ENCODE peak calls at places on chromosomes 11 and 22, in five cellular contexts. G is colonic mucosa, Y is right lobe of liver, C is ascending aorta, L is cardiac muscle cell. Q is an unnamed sample.
A peak's percentile ranks its signal among the peaks of the same experiment; 100 is the strongest.

GRCh38 chr11:11076879-11077278 is 219.0 kb upstream of the ZBED5 start:
- DNase-seq in C (no peak), L (peak; percentile 32), G (no peak), Y (no peak), Q (no peak)

GRCh38 chr11:128903248-128904041 is 12.3 kb downstream of the KCNJ5 start:
- DNase-seq in L (no peak), C (no peak), Y (peak; percentile 47), G (no peak), Q (no peak)

GRCh38 chr22:50262460-50262911 is 1.0 kb upstream of the MAPK12 start:
- DNase-seq in Y (no peak), G (no peak), C (no peak), L (no peak), Q (no peak)

GRCh38 chr11:46894506-46894905 is 23.8 kb downstream of the LRP4 start:
- DNase-seq in Y (no peak), G (no peak), C (no peak), L (no peak), Q (no peak)

GRCh38 chr11:18699848-18700261 is 1.3 kb downstream of the TMEM86A start:
- DNase-seq in Y (no peak), L (no peak), G (no peak), C (no peak), Q (peak; percentile 42)

GRCh38 chr22:37229805-37230672 is 14.0 kb downstream of the RAC2 start:
- DNase-seq in G (peak; percentile 58), L (no peak), C (peak; percentile 40), Y (peak; percentile 59), Q (no peak)

GRCh38 chr11:72223615-72224586 is 666 bp upstream of the INPPL1 start:
- DNase-seq in C (no peak), Y (peak; percentile 79), L (peak; percentile 84), G (peak; percentile 80), Q (peak; percentile 73)

GRCh38 chr11:122159173-122159701 is 43.2 kb upstream of the BLID start:
- DNase-seq in G (no peak), Y (no peak), C (no peak), L (peak; percentile 1), Q (no peak)

GRCh38 chr11:46808804-46809431 is 37.2 kb downstream of the CKAP5 start:
- DNase-seq in G (no peak), C (no peak), L (no peak), Y (no peak), Q (no peak)

GRCh38 chr11:69413015-69413801 is 68.3 kb upstream of the LINC01488 start:
- DNase-seq in Y (no peak), C (no peak), L (no peak), G (no peak), Q (no peak)

GRCh38 chr11:17439316-17439782 is 37.3 kb downstream of the ABCC8 start:
- DNase-seq in G (no peak), L (no peak), C (no peak), Y (no peak), Q (no peak)

GRCh38 chr11:76604652-76605241 is 65.8 kb downstream of the LRRC32 start:
- DNase-seq in Y (peak; percentile 68), G (peak; percentile 63), L (no peak), C (no peak), Q (no peak)

GRCh38 chr22:22877523-22878210 is 9.9 kb upstream of the IGLL5 start:
- DNase-seq in L (no peak), Y (peak; percentile 71), G (peak; percentile 68), C (no peak), Q (no peak)

GRCh38 chr11:128365044-128365443 is 222.3 kb downstream of the ETS1 start:
- DNase-seq in Y (no peak), G (no peak), C (no peak), L (peak; percentile 78), Q (no peak)

GRCh38 chr11:76610871-76611475 is 59.6 kb downstream of the LRRC32 start:
- DNase-seq in C (no peak), L (peak; percentile 94), Y (no peak), G (peak; percentile 15), Q (no peak)

GRCh38 chr22:33051960-33052839 is 6.0 kb downstream of the SYN3 start:
- DNase-seq in C (no peak), Y (no peak), L (peak; percentile 39), G (no peak), Q (no peak)

GRCh38 chr22:39244496-39245129 is at the start of gene PDGFB:
- DNase-seq in Y (no peak), L (peak; percentile 60), G (peak; percentile 42), C (no peak), Q (no peak)

GRCh38 chr11:72605958-72606357 is 68.3 kb downstream of the PDE2A start:
- DNase-seq in L (no peak), Y (no peak), C (no peak), G (no peak), Q (no peak)

GRCh38 chr11:96162816-96163499 is 180.0 kb downstream of the MAML2 start:
- DNase-seq in C (no peak), Y (no peak), G (no peak), L (no peak), Q (no peak)

GRCh38 chr11:108865411-108865810 is 200.5 kb downstream of the DDX10 start:
- DNase-seq in C (no peak), L (no peak), Y (no peak), G (no peak), Q (no peak)

GRCh38 chr22:36753120-36753802 is 22.7 kb downstream of the IFT27 start:
- DNase-seq in G (peak; percentile 27), Y (no peak), C (no peak), L (peak; percentile 59), Q (no peak)

GRCh38 chr11:99632969-99633368 is 612.2 kb downstream of the CNTN5 start:
- DNase-seq in Y (no peak), L (no peak), G (no peak), C (no peak), Q (no peak)

GRCh38 chr11:119093951-119094815 is 7.5 kb downstream of the DPAGT1 start:
- DNase-seq in Y (peak; percentile 57), C (no peak), G (peak; percentile 45), L (peak; percentile 49), Q (peak; percentile 46)

GRCh38 chr11:6745465-6746015 is 26.2 kb downstream of the OR2AG2 start:
- DNase-seq in L (no peak), G (no peak), C (no peak), Y (no peak), Q (no peak)

GRCh38 chr11:6746086-6746618 is 25.6 kb downstream of the OR2AG2 start:
- DNase-seq in C (no peak), G (peak; percentile 24), L (no peak), Y (peak; percentile 28), Q (no peak)

GRCh38 chr11:6746626-6747025 is 25.1 kb downstream of the OR2AG2 start:
- DNase-seq in C (no peak), Y (no peak), G (no peak), L (no peak), Q (no peak)

GRCh38 chr11:6745018-6745417 is 26.8 kb downstream of the OR2AG2 start:
- DNase-seq in Y (no peak), C (no peak), G (no peak), L (no peak), Q (no peak)

GRCh38 chr11:6747097-6747662 is 24.6 kb downstream of the OR2AG2 start:
- DNase-seq in G (no peak), L (no peak), Y (no peak), C (no peak), Q (no peak)
- H3K27ac ChIP-seq in G (peak overlapping the region; percentile 75), L (no peak overlapping the region), Y (no peak overlapping the region), C (no peak overlapping the region), Q (no peak overlapping the region)

GRCh38 chr22:25105817-25106650 is 93.6 kb upstream of the CRYBB3 start:
- DNase-seq in C (no peak), Y (no peak), G (no peak), L (no peak), Q (no peak)
- H3K27ac ChIP-seq in C (peak overlapping the region; percentile 51), Y (no peak overlapping the region), G (no peak overlapping the region), L (no peak overlapping the region), Q (no peak overlapping the region)

DNA sequence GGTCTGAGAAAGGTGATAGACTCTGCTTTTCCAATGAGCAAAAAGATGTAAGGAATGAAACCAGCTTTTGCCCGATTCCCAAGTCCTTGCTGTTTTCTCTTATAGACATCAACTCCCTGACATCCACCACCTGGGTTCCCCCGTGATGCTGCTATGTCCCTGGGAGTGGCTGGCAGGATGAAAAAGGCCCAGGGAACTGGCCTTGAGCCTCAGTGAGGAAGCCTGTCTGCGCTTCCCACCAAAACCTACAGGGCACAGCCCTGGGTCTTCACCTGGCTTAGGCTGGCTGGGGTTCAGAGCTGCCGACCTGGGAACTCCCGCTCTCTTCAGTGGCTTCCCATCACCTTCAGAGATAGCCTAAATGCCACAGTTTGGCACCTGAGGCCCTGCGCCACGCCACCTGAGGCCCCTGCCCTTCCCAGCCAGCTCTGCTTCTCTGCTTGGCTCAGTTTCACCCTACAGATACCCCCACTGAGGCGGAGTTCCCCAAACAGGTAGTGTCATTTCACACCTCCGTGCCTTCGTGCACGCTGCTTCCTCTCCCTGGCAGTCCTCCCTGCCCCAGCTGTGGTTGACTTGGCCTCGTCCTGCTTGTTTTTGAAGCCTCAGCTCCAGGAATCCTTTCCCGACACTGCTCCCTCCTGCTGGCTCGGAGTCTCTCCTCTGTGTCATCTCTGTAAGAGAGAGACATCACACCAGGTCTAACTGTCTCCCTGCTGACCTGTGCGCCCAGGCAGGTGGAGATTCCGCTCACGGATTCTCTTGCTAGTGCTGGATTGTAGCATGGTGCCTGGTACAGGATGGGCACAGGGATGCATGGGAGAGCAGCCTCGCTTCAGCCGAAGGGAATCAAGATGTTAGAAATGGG is 10.7 kb downstream of the SLC37A2 start:
- DNase-seq in L (no peak), G (no peak), Y (no peak), C (no peak), Q (no peak)
- H3K27ac ChIP-seq in L (no peak overlapping the region), G (no peak overlapping the region), Y (no peak overlapping the region), C (no peak overlapping the region), Q (no peak overlapping the region)

GRCh38 chr22:19289475-19290161 is 1.9 kb downstream of the CLTCL1 start:
- DNase-seq in C (no peak), G (no peak), Y (no peak), L (no peak), Q (no peak)

GRCh38 chr22:19291218-19291579 is 320 bp downstream of the CLTCL1 start:
- DNase-seq in L (peak; percentile 64), C (no peak), G (peak; percentile 28), Y (peak; percentile 58), Q (no peak)

GRCh38 chr22:19291580-19292261 is at the start of gene CLTCL1:
- DNase-seq in C (no peak), Y (peak; percentile 91), G (peak; percentile 79), L (peak; percentile 93), Q (peak; percentile 21)

GRCh38 chr22:19292262-19293230 is 1.0 kb upstream of the CLTCL1 start:
- DNase-seq in G (peak; percentile 28), L (no peak), Y (peak; percentile 42), C (no peak), Q (peak; percentile 21)

DNA sequence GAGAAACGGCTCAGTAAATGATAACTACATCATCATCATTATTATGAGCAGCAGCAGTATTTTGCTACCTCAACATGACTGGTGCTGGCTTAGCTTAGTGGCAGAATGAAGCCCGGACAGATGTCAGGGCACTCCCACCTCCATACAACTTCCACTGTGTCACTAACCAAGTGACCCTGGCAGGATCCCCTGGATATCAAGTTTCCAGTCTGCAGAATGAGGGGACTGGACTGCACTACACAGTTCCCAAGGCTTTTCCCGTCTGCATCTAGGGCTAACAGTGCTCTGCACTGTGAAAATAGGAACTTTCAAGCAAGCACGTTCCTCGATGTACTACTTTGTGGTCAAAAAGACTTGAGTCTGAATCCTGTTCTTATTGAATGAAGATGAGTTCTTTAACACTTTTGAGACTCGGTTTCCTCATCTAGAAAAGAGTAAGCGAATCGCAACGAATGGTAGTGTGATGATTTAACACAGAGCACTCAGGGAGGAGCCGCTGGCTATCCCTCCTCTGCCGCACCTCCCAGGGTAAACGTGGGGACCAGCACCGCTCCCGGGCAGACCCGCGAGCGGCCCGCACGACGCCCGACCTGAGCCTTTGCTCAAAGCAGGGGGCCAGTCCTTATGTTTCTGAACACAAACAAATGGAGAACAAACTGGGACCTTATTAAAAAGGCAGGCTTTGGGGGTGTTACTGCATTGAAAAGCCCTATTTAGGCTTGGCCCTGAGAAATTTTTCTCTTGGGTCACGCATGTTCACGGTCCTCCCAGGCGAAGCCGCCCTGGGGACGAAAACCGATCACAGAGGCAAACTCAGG is 910 bp downstream of the CLTCL1 start:
- DNase-seq in G (no peak), L (peak; percentile 11), Y (peak; percentile 31), C (no peak), Q (no peak)
- H3K27ac ChIP-seq in G (no peak overlapping the region), L (no peak overlapping the region), Y (no peak overlapping the region), C (peak overlapping the region; percentile 47), Q (peak overlapping the region; percentile 43)

Q was measured in substantia nigra.